ENCODE peak calls at places on chromosomes 2 and 18, in four cellular contexts. S is H1, N is GM12878, J is HepG2. I is an unnamed sample. For H3K4me1, the result is how much of the 10 kb centered on the place peaks cover.

GRCh38 chr2:170968205-170969003 is 39.4 kb downstream of the GORASP2 start:
- DNase-seq in J (no peak), S (no peak), N (no peak), I (no peak)

GRCh38 chr2:105784577-105784976 is 39.9 kb downstream of the NCK2 start:
- DNase-seq in S (no peak), J (no peak), N (no peak), I (no peak)

GRCh38 chr2:202034249-202035088 is 814 bp downstream of the FZD7 start:
- DNase-seq in J (no peak), S (no peak), N (no peak), I (no peak)

GRCh38 chr2:224085811-224086210 is 46.7 kb upstream of the SERPINE2 start:
- DNase-seq in J (no peak), N (no peak), S (no peak), I (no peak)

GRCh38 chr18:62438402-62438801 is 84.4 kb upstream of the ZCCHC2 start:
- DNase-seq in J (peak), S (no peak), N (no peak), I (no peak)

GRCh38 chr2:102620367-102620766 is 1.0 kb downstream of the SLC9A2 start:
- DNase-seq in S (no peak), J (no peak), N (no peak), I (no peak)

GRCh38 chr2:120520929-120521912 is 175.3 kb downstream of the INHBB start:
- DNase-seq in N (no peak), S (no peak), J (peak), I (peak)

GRCh38 chr2:190940451-190940850 is 59.8 kb downstream of the GLS start:
- DNase-seq in J (no peak), S (no peak), N (no peak), I (no peak)

GRCh38 chr2:219308142-219309093 is 783 bp downstream of the PTPRN start:
- DNase-seq in S (no peak), N (no peak), J (peak), I (peak)

GRCh38 chr2:6772366-6772710 is 93.4 kb downstream of the CMPK2 start:
- DNase-seq in J (no peak), S (no peak), N (no peak), I (no peak)

GRCh38 chr2:109145286-109145685 is 16.3 kb downstream of the SH3RF3 start:
- DNase-seq in S (no peak), N (no peak), J (no peak), I (no peak)

GRCh38 chr2:27724905-27725693 is 46.4 kb upstream of the MRPL33 start:
- DNase-seq in S (no peak), J (peak), N (no peak), I (no peak)

GRCh38 chr18:76522104-76522503 is 27.1 kb upstream of the ZNF516 start:
- DNase-seq in S (no peak), N (no peak), J (no peak), I (no peak)

GRCh38 chr2:24635181-24635580 is 144.1 kb downstream of the NCOA1 start:
- DNase-seq in J (no peak), S (no peak), N (no peak), I (no peak)

GRCh38 chr2:144501118-144501517 is 18.8 kb downstream of the ZEB2 start:
- DNase-seq in S (no peak), J (no peak), N (no peak), I (no peak)

GRCh38 chr2:217103752-217104540 is 244.1 kb upstream of the TNP1 start:
- DNase-seq in J (no peak), S (no peak), N (no peak), I (no peak)

GRCh38 chr2:123688504-123688903 is 336.6 kb upstream of the CNTNAP5 start:
- DNase-seq in S (no peak), N (no peak), J (no peak), I (no peak)

GRCh38 chr2:202695166-202695565 is 60.4 kb downstream of the FAM117B start:
- DNase-seq in J (no peak), S (no peak), N (no peak), I (no peak)

GRCh38 chr2:125526093-125526492 is 1129.9 kb upstream of the GYPC start:
- DNase-seq in N (no peak), S (no peak), J (peak), I (peak)

GRCh38 chr2:55431982-55432627 is 12.4 kb upstream of the CCDC88A start:
- DNase-seq in N (no peak), J (peak), S (no peak), I (no peak)

GRCh38 chr2:206962966-206963365 is 23.6 kb downstream of the CPO start:
- DNase-seq in S (no peak), N (no peak), J (no peak), I (no peak)

GRCh38 chr2:38692636-38693318 is 26.9 kb downstream of the GALM start:
- DNase-seq in N (no peak), J (peak), S (no peak), I (no peak)

GRCh38 chr2:238645095-238645494 is 202.8 kb upstream of the TWIST2 start:
- DNase-seq in S (no peak), N (no peak), J (no peak), I (no peak)

GRCh38 chr2:105262662-105263091 is 21.1 kb downstream of the GPR45 start:
- DNase-seq in S (no peak), J (no peak), N (no peak), I (no peak)

GRCh38 chr2:231877533-231878456 is 48.4 kb downstream of the NPPC start:
- DNase-seq in J (peak), N (no peak), S (no peak), I (no peak)

GRCh38 chr2:223050188-223050587 is 1.8 kb upstream of the KCNE4 start:
- DNase-seq in J (no peak), N (no peak), S (no peak), I (no peak)

GRCh38 chr18:56789004-56789888 is 138.1 kb downstream of the WDR7 start:
- DNase-seq in N (no peak), S (no peak), J (peak), I (peak)

GRCh38 chr2:142176941-142177340 is 46.1 kb upstream of the LRP1B start:
- DNase-seq in N (no peak), S (no peak), J (no peak), I (no peak)

GRCh38 chr2:43818761-43819160 is 19.9 kb downstream of the ABCG5 start:
- DNase-seq in J (no peak), S (no peak), N (no peak), I (no peak)

GRCh38 chr2:187982668-187983067 is 309.0 kb upstream of the GULP1 start:
- DNase-seq in N (peak), S (no peak), J (no peak), I (no peak)

DNA sequence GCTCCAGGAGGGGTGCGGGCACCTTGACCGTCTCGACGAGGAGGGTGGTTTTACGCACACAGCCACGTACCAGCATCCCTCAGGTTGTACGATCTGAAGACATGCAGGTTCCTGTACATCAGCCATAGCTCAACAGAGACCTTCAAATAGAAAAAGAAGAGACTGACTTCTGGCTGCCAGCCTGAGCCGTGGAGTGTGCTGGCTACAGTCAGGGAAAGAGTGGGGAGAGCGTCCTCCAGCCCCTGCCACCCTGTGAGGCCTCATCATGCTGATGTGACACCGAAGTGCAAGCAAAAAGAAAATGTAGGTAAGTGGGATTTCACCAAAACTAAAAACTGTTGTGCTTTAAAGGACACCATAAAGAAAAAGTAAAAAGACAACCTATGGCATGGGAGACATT is 47.0 kb downstream of the ADI1 start:
- DNase-seq in S (no peak), J (no peak), N (no peak), I (no peak)
- H3K4me3 ChIP-seq in S (no peak), J (no peak), N (no peak), I (no peak)

GRCh38 chr2:85611217-85611704 is 605 bp downstream of the C2orf68 start:
- DNase-seq in N (no peak), J (no peak), S (no peak), I (no peak)
- H3K4me1 ChIP-seq in N (under half), J (half or more), S (under half), I (under half)

DNA sequence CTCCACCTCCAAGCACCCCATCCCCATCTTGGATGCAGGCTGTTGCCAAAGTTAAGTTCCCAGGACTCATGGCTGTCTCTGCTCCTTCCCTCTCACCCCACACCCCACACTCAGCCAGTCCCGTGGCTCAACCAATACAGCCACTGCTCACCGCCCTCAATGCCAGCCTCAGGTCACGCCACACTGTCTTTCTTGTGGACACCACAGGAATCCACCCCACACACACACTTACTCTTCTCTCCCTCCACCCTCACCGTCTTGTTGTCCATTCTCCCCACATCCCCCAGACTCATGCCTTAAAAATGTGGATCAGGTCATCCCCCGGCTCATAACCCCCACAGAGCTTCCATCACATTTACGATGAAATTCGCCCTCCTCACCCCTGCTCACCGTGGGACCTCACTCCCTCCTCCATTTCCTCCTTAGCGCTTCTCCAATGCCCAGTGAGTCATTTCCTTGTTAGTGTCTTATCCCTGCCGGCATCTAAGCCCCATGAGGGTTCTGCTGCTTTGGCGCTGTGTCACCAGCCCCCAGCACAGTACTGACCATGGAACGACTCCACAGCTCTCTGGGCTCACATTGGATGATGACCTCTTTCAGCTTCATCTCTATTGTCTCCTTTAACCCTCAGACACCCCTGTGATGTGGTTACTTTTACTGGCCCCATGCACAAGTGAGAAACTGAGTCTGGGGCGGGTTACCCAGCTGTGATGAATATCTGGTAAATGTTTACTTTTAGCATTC is 13.8 kb downstream of the MLPH start:
- DNase-seq in N (no peak), J (no peak), S (peak), I (peak)
- TF ChIP-seq SUZ12 in N (no peak), J (no peak), S (no peak), I (no peak)

GRCh38 chr18:13256444-13257305 is 38.1 kb downstream of the LDLRAD4 start:
- DNase-seq in S (no peak), J (no peak), N (no peak), I (no peak)
- H3K4me3 ChIP-seq in S (no peak), J (no peak), N (no peak), I (no peak)

DNA sequence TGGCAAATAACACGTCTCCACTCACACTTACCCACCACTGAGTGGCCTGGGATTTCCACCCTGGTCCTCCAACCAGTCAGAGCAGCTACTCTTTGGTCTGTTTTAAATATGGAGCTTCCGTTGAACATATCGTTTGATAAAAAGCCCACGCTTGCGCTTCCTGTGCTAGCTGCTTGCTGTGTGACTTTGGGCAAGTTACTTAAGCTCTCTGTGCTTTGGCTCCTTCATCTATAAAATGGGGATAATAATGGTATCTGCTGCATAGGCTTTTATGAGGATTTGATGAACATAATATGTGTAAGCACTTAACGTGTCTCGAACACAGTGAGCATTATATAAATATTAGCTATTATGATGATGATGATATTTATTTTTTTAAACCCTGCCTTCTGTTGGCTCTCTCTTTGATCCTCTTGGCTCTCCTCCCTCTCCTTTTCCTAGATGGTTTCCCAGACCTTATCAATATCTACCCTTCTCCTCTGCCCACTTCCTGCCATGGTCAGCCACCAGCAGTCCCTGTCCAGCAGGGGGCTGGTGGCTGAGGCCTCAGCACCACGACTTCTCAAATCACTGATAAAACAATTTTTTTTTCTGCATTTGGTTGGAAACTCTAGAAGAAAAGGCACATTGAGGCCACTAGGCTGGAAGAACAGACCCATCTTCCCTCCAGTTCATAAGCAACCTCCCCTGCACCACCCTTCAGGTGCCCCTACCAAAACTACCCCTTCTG is 191.9 kb downstream of the LOXHD1 start:
- DNase-seq in J (no peak), N (no peak), S (no peak), I (no peak)
- H3K4me1 ChIP-seq in J (under half), N (under half), S (under half), I (under half)

I was measured in NT2/D1.